ENCODE peak calls at places on chromosomes 16 and 17, in ten cellular contexts. A, O, Z, V, E, K, D, J, G and M are unnamed samples.

GRCh38 chr17:8735336-8735939 is 9.2 kb downstream of the CCDC42 start:
- DNase-seq in A (no peak), V (no peak), E (no peak), D (no peak), J (no peak), K (no peak), O (no peak), Z (no peak), G (no peak), M (no peak)

GRCh38 chr16:11391576-11391975 is 46.3 kb downstream of the RMI2 start:
- DNase-seq in E (no peak), Z (no peak), O (peak; percentile 24), A (no peak), J (peak; percentile 18), V (no peak), D (no peak), G (no peak), K (no peak), M (no peak)

GRCh38 chr17:81470944-81471803 is 41.4 kb downstream of the ACTG1 start:
- DNase-seq in K (peak; percentile 47), E (no peak), O (peak; percentile 57), A (no peak), V (no peak), Z (peak; percentile 74), D (no peak), G (no peak), J (no peak), M (no peak)

GRCh38 chr17:37134050-37134449 is 185.3 kb downstream of the AATF start:
- DNase-seq in E (no peak), Z (no peak), V (no peak), G (no peak), K (peak; percentile 70), J (peak; percentile 16), D (no peak), O (no peak), A (no peak), M (no peak)

GRCh38 chr16:67397451-67397801 is 4.1 kb upstream of the TPPP3 start:
- DNase-seq in D (no peak), A (no peak), G (no peak), V (no peak), E (no peak), O (no peak), J (no peak), K (peak; percentile 35), Z (no peak), M (peak; percentile 78)

GRCh38 chr17:39818282-39819000 is 45.7 kb downstream of the IKZF3 start:
- DNase-seq in G (no peak), E (no peak), O (no peak), J (no peak), V (peak; percentile 54), Z (no peak), D (peak; percentile 10), K (no peak), A (no peak), M (no peak)

GRCh38 chr16:7086842-7087616 is 245.6 kb upstream of the RBFOX1 start:
- DNase-seq in G (peak; percentile 10), K (no peak), D (no peak), E (no peak), O (peak; percentile 1), Z (no peak), V (no peak), A (no peak), J (peak; percentile 78), M (peak; percentile 33)

GRCh38 chr16:29877266-29877961 is 14.4 kb upstream of the CDIPT start:
- DNase-seq in Z (peak; percentile 52), G (no peak), A (no peak), E (peak; percentile 58), V (peak; percentile 41), J (peak; percentile 19), K (peak; percentile 49), D (peak; percentile 29), O (no peak), M (no peak)

GRCh38 chr17:28144019-28144418 is 101.5 kb downstream of the NLK start:
- DNase-seq in G (no peak), D (no peak), Z (no peak), J (no peak), A (no peak), O (no peak), E (no peak), K (no peak), V (no peak), M (no peak)

GRCh38 chr17:36705651-36706436 is 104.5 kb downstream of the MRM1 start:
- DNase-seq in Z (peak; percentile 47), D (peak; percentile 20), G (no peak), O (peak; percentile 44), E (peak; percentile 89), J (peak; percentile 58), A (no peak), V (peak; percentile 52), K (peak; percentile 18), M (no peak)

GRCh38 chr17:5893741-5894140 is 176.4 kb upstream of the WSCD1 start:
- DNase-seq in O (no peak), D (no peak), E (no peak), K (no peak), J (no peak), Z (no peak), G (no peak), A (no peak), V (no peak), M (no peak)

GRCh38 chr17:2043785-2044184 is 2.0 kb downstream of the OVCA2 start:
- DNase-seq in Z (peak; percentile 89), A (no peak), E (peak; percentile 52), K (peak; percentile 77), V (no peak), G (no peak), D (no peak), O (peak; percentile 59), J (no peak), M (no peak)

GRCh38 chr17:7111784-7112526 is 2.7 kb downstream of the ASGR2 start:
- DNase-seq in J (no peak), E (no peak), Z (peak; percentile 14), G (no peak), A (no peak), D (no peak), K (no peak), V (no peak), O (no peak), M (no peak)

GRCh38 chr16:2076072-2076865 is 28.5 kb downstream of the TSC2 start:
- DNase-seq in Z (no peak), A (no peak), V (no peak), J (no peak), O (no peak), D (no peak), G (no peak), E (no peak), K (no peak), M (no peak)

GRCh38 chr17:17766351-17767095 is 70.3 kb downstream of the SREBF1 start:
- DNase-seq in V (no peak), J (no peak), K (no peak), O (no peak), D (no peak), Z (no peak), A (no peak), G (no peak), E (no peak), M (no peak)

GRCh38 chr17:69239611-69240010 is 11.0 kb upstream of the ABCA10 start:
- DNase-seq in G (no peak), E (no peak), V (no peak), Z (no peak), A (no peak), O (no peak), K (no peak), D (no peak), J (no peak), M (no peak)

GRCh38 chr17:61353615-61354014 is 46.0 kb upstream of the TBX2 start:
- DNase-seq in J (no peak), E (no peak), K (no peak), V (no peak), A (no peak), Z (no peak), D (no peak), O (no peak), G (no peak), M (no peak)

GRCh38 chr17:57902117-57902799 is 52.4 kb upstream of the MRPS23 start:
- DNase-seq in A (no peak), G (no peak), Z (no peak), O (no peak), K (peak; percentile 55), V (no peak), D (no peak), E (no peak), J (no peak), M (no peak)
- H3K27ac ChIP-seq in A (peak overlapping the region; percentile 40), G (peak overlapping the region; percentile 72), Z (peak overlapping the region; percentile 85), O (peak overlapping the region; percentile 96), K (peak overlapping the region; percentile 92), V (no peak overlapping the region), D (no peak overlapping the region), E (peak overlapping the region; percentile 94), J (peak overlapping the region; percentile 90), M (peak overlapping the region; percentile 99)

GRCh38 chr17:73533801-73534574 is 110.3 kb downstream of the SDK2 start:
- DNase-seq in Z (no peak), D (no peak), K (no peak), G (no peak), O (no peak), V (no peak), A (no peak), E (no peak), J (no peak), M (no peak)
- H3K4me1 ChIP-seq in Z (no peaks in the 10 kb centered on the region), D (no peaks in the 10 kb centered on the region), K (no peaks in the 10 kb centered on the region), G (no peaks in the 10 kb centered on the region), O (no peaks in the 10 kb centered on the region), V (no peaks in the 10 kb centered on the region), A (peaks cover 8% of the 10 kb centered on the region), E (no peaks in the 10 kb centered on the region), J (no peaks in the 10 kb centered on the region), M (peaks cover 14% of the 10 kb centered on the region)

GRCh38 chr16:10387378-10387681 is 1.5 kb downstream of the ATF7IP2 start:
- DNase-seq in G (no peak), V (peak; percentile 6), E (no peak), A (no peak), K (no peak), J (no peak), O (no peak), D (no peak), Z (no peak), M (no peak)
- H3K4me3 ChIP-seq in G (no peak overlapping the region), V (peak overlapping the region; percentile 63), E (peak overlapping the region; percentile 65), A (peak overlapping the region; percentile 79), K (peak overlapping the region; percentile 81), J (peak overlapping the region; percentile 61), O (peak overlapping the region; percentile 99), D (peak overlapping the region; percentile 98), Z (no peak overlapping the region), M (peak overlapping the region; percentile 82)

GRCh38 chr16:8848231-8848938 is 20.4 kb downstream of the CARHSP1 start:
- DNase-seq in V (no peak), K (no peak), A (no peak), J (no peak), Z (no peak), G (no peak), O (no peak), D (no peak), E (no peak), M (no peak)

GRCh38 chr16:8847623-8848022 is 21.2 kb downstream of the CARHSP1 start:
- DNase-seq in A (no peak), G (no peak), Z (no peak), O (no peak), V (no peak), E (no peak), J (peak; percentile 5), D (no peak), K (no peak), M (no peak)

GRCh38 chr16:8850279-8850885 is 18.4 kb downstream of the CARHSP1 start:
- DNase-seq in V (no peak), E (no peak), O (peak; percentile 77), Z (peak; percentile 92), J (no peak), A (no peak), G (peak; percentile 60), D (no peak), K (peak; percentile 89), M (peak; percentile 60)

GRCh38 chr16:8849411-8850011 is 19.3 kb downstream of the CARHSP1 start:
- DNase-seq in O (no peak), G (peak; percentile 55), E (no peak), K (peak; percentile 88), J (no peak), A (no peak), D (no peak), Z (peak; percentile 61), V (no peak), M (no peak)

GRCh38 chr16:8848939-8849391 is 19.8 kb downstream of the CARHSP1 start:
- DNase-seq in A (no peak), O (peak; percentile 63), D (no peak), V (no peak), Z (peak; percentile 94), J (no peak), E (peak; percentile 56), K (peak; percentile 91), G (no peak), M (no peak)
- H3K27ac ChIP-seq in A (no peak overlapping the region), O (peak overlapping the region; percentile 91), D (no peak overlapping the region), V (no peak overlapping the region), Z (peak overlapping the region; percentile 84), J (no peak overlapping the region), E (no peak overlapping the region), K (peak overlapping the region; percentile 72), G (peak overlapping the region; percentile 60), M (peak overlapping the region; percentile 77)